ENCODE peak calls at places on chromosome 11, in four cellular contexts. H, V, W and B are unnamed samples.

GRCh38 chr11:86625981-86626380 is 46.4 kb downstream of the ME3 start:
- DNase-seq in V (no peak), W (no peak), H (no peak), B (no peak)

GRCh38 chr11:69396051-69396947 is 85.2 kb upstream of the LINC01488 start:
- DNase-seq in W (no peak), V (no peak), H (no peak), B (no peak)

GRCh38 chr11:88292156-88292844 is 45.2 kb downstream of the CTSC start:
- DNase-seq in V (no peak), H (no peak), W (no peak), B (no peak)

GRCh38 chr11:45411221-45411946 is 125.2 kb upstream of the SYT13 start:
- DNase-seq in W (no peak), V (no peak), H (no peak), B (no peak)

GRCh38 chr11:36817336-36817965 is 219.4 kb upstream of the RAG2 start:
- DNase-seq in W (no peak), H (no peak), V (no peak), B (no peak)

GRCh38 chr11:122668562-122669090 is 13.1 kb downstream of the UBASH3B start:
- DNase-seq in W (no peak), V (peak), H (no peak), B (no peak)

GRCh38 chr11:63719987-63720386 is 38.7 kb downstream of the RTN3 start:
- DNase-seq in V (no peak), H (peak), W (no peak), B (no peak)

GRCh38 chr11:57567210-57567511 is 311 bp downstream of the UBE2L6 start:
- DNase-seq in W (peak), V (no peak), H (no peak), B (no peak)

GRCh38 chr11:118216621-118217526 is 7.9 kb downstream of the JAML start:
- DNase-seq in W (peak), V (no peak), H (no peak), B (no peak)

GRCh38 chr11:15793032-15793996 is 563.0 kb downstream of the SOX6 start:
- DNase-seq in V (no peak), W (no peak), H (peak), B (no peak)

GRCh38 chr11:69075421-69076128 is 26.8 kb downstream of the TPCN2 start:
- DNase-seq in W (no peak), V (no peak), H (peak), B (no peak)

GRCh38 chr11:23903044-23903704 is 593.7 kb upstream of the LUZP2 start:
- DNase-seq in H (peak), W (no peak), V (no peak), B (no peak)

GRCh38 chr11:83816572-83817187 is 530.5 kb upstream of the CCDC90B start:
- DNase-seq in V (peak), W (no peak), H (no peak), B (no peak)

GRCh38 chr11:124837491-124837856 is 27.8 kb upstream of the ROBO3 start:
- DNase-seq in W (no peak), V (peak), H (peak), B (peak)

GRCh38 chr11:102493524-102493923 is 37.0 kb downstream of the MMP7 start:
- DNase-seq in V (no peak), W (no peak), H (no peak), B (no peak)

GRCh38 chr11:68012843-68013610 is 2.9 kb downstream of the ALDH3B1 start:
- DNase-seq in H (peak), V (peak), W (no peak), B (no peak)

GRCh38 chr11:35144103-35144741 is 5.3 kb downstream of the CD44 start:
- DNase-seq in H (no peak), W (peak), V (no peak), B (no peak)

GRCh38 chr11:35139883-35140282 is 912 bp downstream of the CD44 start:
- DNase-seq in W (no peak), H (no peak), V (no peak), B (no peak)

GRCh38 chr11:42857344-42857743 is 454.5 kb upstream of the API5 start:
- DNase-seq in V (no peak), H (no peak), W (no peak), B (no peak)